ENCODE peak calls at places on chromosomes 11 and 22, in ten cellular contexts. One of them, this sample, is unnamed.

GRCh38 chr11:73141031-73141308 is 1.1 kb downstream of the FCHSD2 start:
- DNase-seq in colonic mucosa: peak; percentile 47
- DNase-seq in AG09309: no peak
- DNase-seq in cardiac fibroblast: no peak
- DNase-seq in HepG2: no peak
- DNase-seq in fibroblast of lung: no peak
- DNase-seq in Panc1: no peak
- DNase-seq in pancreas: peak; percentile 66
- DNase-seq in kidney epithelial cell: no peak
- DNase-seq in uterus: peak; percentile 21
- DNase-seq in this sample: no peak

GRCh38 chr11:71165771-71166170 is 86.6 kb downstream of the SHANK2 start:
- DNase-seq in colonic mucosa: no peak
- DNase-seq in AG09309: no peak
- DNase-seq in cardiac fibroblast: no peak
- DNase-seq in HepG2: no peak
- DNase-seq in fibroblast of lung: no peak
- DNase-seq in Panc1: no peak
- DNase-seq in pancreas: no peak
- DNase-seq in kidney epithelial cell: no peak
- DNase-seq in uterus: no peak
- DNase-seq in this sample: no peak

GRCh38 chr11:69285091-69285490 is 8.9 kb upstream of the MYEOV start:
- DNase-seq in colonic mucosa: no peak
- DNase-seq in AG09309: no peak
- DNase-seq in cardiac fibroblast: no peak
- DNase-seq in HepG2: no peak
- DNase-seq in fibroblast of lung: no peak
- DNase-seq in Panc1: no peak
- DNase-seq in pancreas: no peak
- DNase-seq in kidney epithelial cell: no peak
- DNase-seq in uterus: no peak
- DNase-seq in this sample: no peak

GRCh38 chr22:21446128-21446826 is 20.9 kb upstream of the TMEM191C start:
- DNase-seq in colonic mucosa: no peak
- DNase-seq in AG09309: no peak
- DNase-seq in cardiac fibroblast: no peak
- DNase-seq in HepG2: no peak
- DNase-seq in fibroblast of lung: no peak
- DNase-seq in Panc1: no peak
- DNase-seq in pancreas: peak; percentile 51
- DNase-seq in kidney epithelial cell: no peak
- DNase-seq in uterus: peak; percentile 15
- DNase-seq in this sample: no peak

GRCh38 chr11:122998727-122999370 is 17.2 kb upstream of the BSX start:
- DNase-seq in colonic mucosa: no peak
- DNase-seq in AG09309: no peak
- DNase-seq in cardiac fibroblast: peak; percentile 28
- DNase-seq in HepG2: no peak
- DNase-seq in fibroblast of lung: no peak
- DNase-seq in Panc1: no peak
- DNase-seq in pancreas: no peak
- DNase-seq in kidney epithelial cell: no peak
- DNase-seq in uterus: no peak
- DNase-seq in this sample: peak; percentile 10

GRCh38 chr11:132047167-132047566 is 676.8 kb downstream of the NTM start:
- DNase-seq in colonic mucosa: no peak
- DNase-seq in AG09309: no peak
- DNase-seq in cardiac fibroblast: no peak
- DNase-seq in HepG2: no peak
- DNase-seq in fibroblast of lung: peak; percentile 37
- DNase-seq in Panc1: no peak
- DNase-seq in pancreas: no peak
- DNase-seq in kidney epithelial cell: no peak
- DNase-seq in uterus: no peak
- DNase-seq in this sample: no peak

GRCh38 chr11:11152877-11153276 is 200.2 kb downstream of the CSNK2A3 start:
- DNase-seq in colonic mucosa: no peak
- DNase-seq in AG09309: no peak
- DNase-seq in cardiac fibroblast: no peak
- DNase-seq in HepG2: no peak
- DNase-seq in fibroblast of lung: no peak
- DNase-seq in Panc1: no peak
- DNase-seq in pancreas: no peak
- DNase-seq in kidney epithelial cell: no peak
- DNase-seq in uterus: no peak
- DNase-seq in this sample: no peak

GRCh38 chr11:34323601-34324000 is 34.2 kb downstream of the ABTB2 start:
- DNase-seq in colonic mucosa: no peak
- DNase-seq in AG09309: no peak
- DNase-seq in cardiac fibroblast: no peak
- DNase-seq in HepG2: no peak
- DNase-seq in fibroblast of lung: no peak
- DNase-seq in Panc1: no peak
- DNase-seq in pancreas: no peak
- DNase-seq in kidney epithelial cell: no peak
- DNase-seq in uterus: no peak
- DNase-seq in this sample: no peak

GRCh38 chr11:110297082-110297725 is 790 bp upstream of the RDX start:
- DNase-seq in colonic mucosa: no peak
- DNase-seq in AG09309: no peak
- DNase-seq in cardiac fibroblast: peak; percentile 37
- DNase-seq in HepG2: peak; percentile 43
- DNase-seq in fibroblast of lung: peak; percentile 12
- DNase-seq in Panc1: no peak
- DNase-seq in pancreas: no peak
- DNase-seq in kidney epithelial cell: no peak
- DNase-seq in uterus: no peak
- DNase-seq in this sample: no peak

GRCh38 chr11:61968758-61969390 is 1.4 kb upstream of the FTH1 start:
- DNase-seq in colonic mucosa: no peak
- DNase-seq in AG09309: no peak
- DNase-seq in cardiac fibroblast: no peak
- DNase-seq in HepG2: no peak
- DNase-seq in fibroblast of lung: no peak
- DNase-seq in Panc1: no peak
- DNase-seq in pancreas: peak; percentile 35
- DNase-seq in kidney epithelial cell: no peak
- DNase-seq in uterus: no peak
- DNase-seq in this sample: no peak

GRCh38 chr11:1967641-1968225 is 20.6 kb downstream of the MRPL23 start:
- DNase-seq in colonic mucosa: no peak
- DNase-seq in AG09309: no peak
- DNase-seq in cardiac fibroblast: no peak
- DNase-seq in HepG2: no peak
- DNase-seq in fibroblast of lung: no peak
- DNase-seq in Panc1: no peak
- DNase-seq in pancreas: no peak
- DNase-seq in kidney epithelial cell: no peak
- DNase-seq in uterus: peak; percentile 12
- DNase-seq in this sample: no peak

GRCh38 chr11:2808850-2809847 is 76.4 kb downstream of the CDKN1C start:
- DNase-seq in colonic mucosa: no peak
- DNase-seq in AG09309: no peak
- DNase-seq in cardiac fibroblast: no peak
- DNase-seq in HepG2: no peak
- DNase-seq in fibroblast of lung: no peak
- DNase-seq in Panc1: no peak
- DNase-seq in pancreas: peak; percentile 39
- DNase-seq in kidney epithelial cell: no peak
- DNase-seq in uterus: peak; percentile 56
- DNase-seq in this sample: no peak

GRCh38 chr11:70141490-70142014 is 61.5 kb upstream of the FADD start:
- DNase-seq in colonic mucosa: no peak
- DNase-seq in AG09309: no peak
- DNase-seq in cardiac fibroblast: no peak
- DNase-seq in HepG2: no peak
- DNase-seq in fibroblast of lung: no peak
- DNase-seq in Panc1: no peak
- DNase-seq in pancreas: no peak
- DNase-seq in kidney epithelial cell: no peak
- DNase-seq in uterus: no peak
- DNase-seq in this sample: no peak

GRCh38 chr11:91527380-91528030 is 697.1 kb upstream of the FAT3 start:
- DNase-seq in colonic mucosa: no peak
- DNase-seq in AG09309: no peak
- DNase-seq in cardiac fibroblast: no peak
- DNase-seq in HepG2: no peak
- DNase-seq in fibroblast of lung: no peak
- DNase-seq in Panc1: no peak
- DNase-seq in pancreas: no peak
- DNase-seq in kidney epithelial cell: no peak
- DNase-seq in uterus: no peak
- DNase-seq in this sample: no peak
- TF ChIP-seq CTCF in colonic mucosa: no peak
- TF ChIP-seq CTCF in AG09309: no peak
- TF ChIP-seq CTCF in cardiac fibroblast: no peak
- TF ChIP-seq CTCF in HepG2: no peak
- TF ChIP-seq CTCF in fibroblast of lung: no peak
- TF ChIP-seq CTCF in Panc1: peak; percentile 9
- TF ChIP-seq CTCF in pancreas: no peak
- TF ChIP-seq CTCF in kidney epithelial cell: no peak
- TF ChIP-seq CTCF in uterus: no peak
- TF ChIP-seq CTCF in this sample: no peak

DNA sequence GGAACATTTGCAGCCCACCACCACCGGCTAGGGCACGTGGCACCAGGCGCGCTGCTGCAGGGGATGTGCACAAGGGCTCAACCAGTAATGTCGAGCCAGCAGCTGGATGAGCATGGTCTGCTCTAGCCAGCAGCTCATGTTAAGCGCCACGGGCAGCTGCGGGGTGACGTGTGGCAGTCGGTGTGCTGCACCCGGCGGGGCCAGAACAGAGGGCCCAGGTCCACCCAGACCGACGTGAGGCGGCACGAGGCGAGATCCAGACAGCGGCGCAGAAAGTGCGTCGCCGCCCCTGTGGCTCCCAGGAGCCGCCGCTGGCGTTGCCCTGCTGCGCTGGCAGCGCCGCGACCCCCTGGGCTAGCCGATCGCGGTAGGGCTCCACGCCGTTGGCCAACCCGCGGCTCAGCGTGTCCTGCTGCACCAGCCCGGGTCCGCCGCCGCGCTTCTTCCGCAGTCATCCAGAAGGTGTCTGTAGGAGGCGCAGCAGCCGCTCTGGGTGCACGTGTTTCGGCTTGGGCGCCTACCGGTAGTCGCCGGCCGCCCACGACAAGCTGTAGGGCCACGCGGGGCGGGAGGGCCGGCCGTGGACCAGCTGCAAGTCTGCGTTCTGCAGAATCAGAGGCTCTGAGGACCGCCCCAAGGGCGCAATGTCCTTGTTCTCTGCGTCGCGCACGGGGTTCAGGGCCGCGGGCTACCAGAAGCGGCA is 4.6 kb upstream of the GALR3 start:
- DNase-seq in colonic mucosa: peak; percentile 71
- DNase-seq in AG09309: no peak
- DNase-seq in cardiac fibroblast: peak; percentile 60
- DNase-seq in HepG2: no peak
- DNase-seq in fibroblast of lung: peak; percentile 51
- DNase-seq in Panc1: no peak
- DNase-seq in pancreas: peak; percentile 86
- DNase-seq in kidney epithelial cell: no peak
- DNase-seq in uterus: peak; percentile 44
- DNase-seq in this sample: peak; percentile 59
- H3K4me3 ChIP-seq in colonic mucosa: peak overlapping the region; percentile 38
- H3K4me3 ChIP-seq in AG09309: peak overlapping the region; percentile 43
- H3K4me3 ChIP-seq in cardiac fibroblast: peak overlapping the region; percentile 30
- H3K4me3 ChIP-seq in HepG2: no peak overlapping the region
- H3K4me3 ChIP-seq in fibroblast of lung: no peak overlapping the region
- H3K4me3 ChIP-seq in Panc1: no peak overlapping the region
- H3K4me3 ChIP-seq in pancreas: peak overlapping the region; percentile 44
- H3K4me3 ChIP-seq in kidney epithelial cell: peak overlapping the region; percentile 5
- H3K4me3 ChIP-seq in uterus: peak overlapping the region; percentile 41
- H3K4me3 ChIP-seq in this sample: peak overlapping the region; percentile 34

GRCh38 chr11:112024778-112025678 is at the start of gene DLAT:
- DNase-seq in colonic mucosa: peak; percentile 95
- DNase-seq in AG09309: no peak
- DNase-seq in cardiac fibroblast: peak; percentile 84
- DNase-seq in HepG2: peak; percentile 85
- DNase-seq in fibroblast of lung: peak; percentile 86
- DNase-seq in Panc1: peak; percentile 72
- DNase-seq in pancreas: peak; percentile 86
- DNase-seq in kidney epithelial cell: peak; percentile 34
- DNase-seq in uterus: peak; percentile 75
- DNase-seq in this sample: peak; percentile 75

GRCh38 chr11:112025682-112026081 is 474 bp downstream of the DLAT start:
- DNase-seq in colonic mucosa: no peak
- DNase-seq in AG09309: no peak
- DNase-seq in cardiac fibroblast: peak; percentile 31
- DNase-seq in HepG2: peak; percentile 4
- DNase-seq in fibroblast of lung: peak; percentile 19
- DNase-seq in Panc1: no peak
- DNase-seq in pancreas: no peak
- DNase-seq in kidney epithelial cell: no peak
- DNase-seq in uterus: no peak
- DNase-seq in this sample: peak; percentile 29

GRCh38 chr11:112019066-112019465 is 6.1 kb upstream of the DLAT start:
- DNase-seq in colonic mucosa: no peak
- DNase-seq in AG09309: no peak
- DNase-seq in cardiac fibroblast: no peak
- DNase-seq in HepG2: no peak
- DNase-seq in fibroblast of lung: no peak
- DNase-seq in Panc1: no peak
- DNase-seq in pancreas: no peak
- DNase-seq in kidney epithelial cell: no peak
- DNase-seq in uterus: no peak
- DNase-seq in this sample: no peak

GRCh38 chr11:112024178-112024777 is 930 bp upstream of the DLAT start:
- DNase-seq in colonic mucosa: no peak
- DNase-seq in AG09309: no peak
- DNase-seq in cardiac fibroblast: no peak
- DNase-seq in HepG2: no peak
- DNase-seq in fibroblast of lung: no peak
- DNase-seq in Panc1: no peak
- DNase-seq in pancreas: no peak
- DNase-seq in kidney epithelial cell: no peak
- DNase-seq in uterus: no peak
- DNase-seq in this sample: no peak

DNA sequence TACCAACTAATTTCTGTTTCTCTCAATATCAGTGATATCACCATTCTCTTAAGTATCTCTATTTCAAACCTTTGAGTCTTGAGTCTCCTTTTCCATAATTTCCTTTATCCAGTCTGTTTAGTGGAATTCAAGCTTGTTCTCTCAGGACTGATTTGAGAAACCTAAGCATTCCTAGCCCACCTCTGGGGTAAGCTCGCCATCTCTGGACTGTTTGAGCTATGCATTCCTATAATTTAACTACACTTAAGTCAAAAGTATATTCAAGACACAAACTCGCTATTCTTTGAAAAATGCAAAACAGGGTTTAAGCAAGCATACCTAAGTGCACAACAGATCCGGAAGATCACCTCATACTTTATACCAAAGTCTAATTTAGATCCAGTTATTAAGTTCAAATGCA is 2.1 kb upstream of the DLAT start:
- DNase-seq in colonic mucosa: no peak
- DNase-seq in AG09309: no peak
- DNase-seq in cardiac fibroblast: no peak
- DNase-seq in HepG2: peak; percentile 6
- DNase-seq in fibroblast of lung: no peak
- DNase-seq in Panc1: no peak
- DNase-seq in pancreas: no peak
- DNase-seq in kidney epithelial cell: no peak
- DNase-seq in uterus: no peak
- DNase-seq in this sample: no peak
- TF ChIP-seq CTCF in colonic mucosa: no peak
- TF ChIP-seq CTCF in AG09309: no peak
- TF ChIP-seq CTCF in cardiac fibroblast: no peak
- TF ChIP-seq CTCF in HepG2: peak; percentile 37
- TF ChIP-seq CTCF in fibroblast of lung: no peak
- TF ChIP-seq CTCF in Panc1: no peak
- TF ChIP-seq CTCF in pancreas: no peak
- TF ChIP-seq CTCF in kidney epithelial cell: no peak
- TF ChIP-seq CTCF in uterus: no peak
- TF ChIP-seq CTCF in this sample: no peak

GRCh38 chr11:19768197-19768596 is 55.6 kb downstream of the NAV2 start:
- DNase-seq in colonic mucosa: no peak
- DNase-seq in AG09309: no peak
- DNase-seq in cardiac fibroblast: no peak
- DNase-seq in HepG2: no peak
- DNase-seq in fibroblast of lung: no peak
- DNase-seq in Panc1: no peak
- DNase-seq in pancreas: no peak
- DNase-seq in kidney epithelial cell: no peak
- DNase-seq in uterus: no peak
- DNase-seq in this sample: no peak
- H3K4me3 ChIP-seq in colonic mucosa: no peak overlapping the region
- H3K4me3 ChIP-seq in AG09309: no peak overlapping the region
- H3K4me3 ChIP-seq in cardiac fibroblast: no peak overlapping the region
- H3K4me3 ChIP-seq in HepG2: no peak overlapping the region
- H3K4me3 ChIP-seq in fibroblast of lung: no peak overlapping the region
- H3K4me3 ChIP-seq in Panc1: no peak overlapping the region
- H3K4me3 ChIP-seq in pancreas: no peak overlapping the region
- H3K4me3 ChIP-seq in kidney epithelial cell: no peak overlapping the region
- H3K4me3 ChIP-seq in uterus: no peak overlapping the region
- H3K4me3 ChIP-seq in this sample: no peak overlapping the region